ENCODE peak calls at places on chromosomes 3 and 15, in ten cellular contexts. A is SK-MEL-5; M is HS-27A; S is HL-60; J is GM12878; F is LoVo; I is germinal center; Y is natural killer cell treated with Interleukin-12 subunit alpha and Interleukin-12 subunit beta and Interleukin-15 and Interleukin-18, amount 100 ng/mL, for 72 hours; D is G401; N is endothelial cell. C is an unnamed sample.
A peak's percentile ranks its signal among the peaks of the same experiment; 100 is the strongest.

GRCh38 chr3:41881233-41881821 is 80.6 kb downstream of the ULK4 start:
- DNase-seq in N (peak; percentile 21), S (no peak), Y (no peak), M (no peak), D (peak; percentile 67), A (peak; percentile 62), I (peak; percentile 18), F (peak; percentile 46), J (no peak), C (no peak)

GRCh38 chr3:124995460-124995994 is 60.3 kb downstream of the HEG1 start:
- DNase-seq in Y (peak; percentile 69), N (peak; percentile 62), I (peak; percentile 65), M (peak; percentile 15), A (peak; percentile 76), D (peak; percentile 73), S (peak; percentile 4), J (peak; percentile 20), F (no peak), C (no peak)

GRCh38 chr3:124035463-124036121 is 43.7 kb upstream of the ROPN1 start:
- DNase-seq in Y (no peak), D (no peak), S (no peak), F (no peak), N (no peak), A (no peak), J (no peak), I (no peak), M (no peak), C (no peak)

GRCh38 chr3:49799105-49799504 is 568 bp downstream of the CDHR4 start:
- DNase-seq in I (no peak), F (no peak), A (no peak), M (no peak), S (no peak), J (no peak), N (no peak), D (no peak), Y (no peak), C (no peak)

GRCh38 chr15:55282284-55282833 is 7.3 kb downstream of the RAB27A start:
- DNase-seq in N (no peak), F (no peak), M (peak; percentile 48), J (no peak), Y (peak; percentile 77), S (peak; percentile 84), A (no peak), I (no peak), D (no peak), C (peak; percentile 80)

GRCh38 chr3:142445816-142446254 is 2.0 kb downstream of the XRN1 start:
- DNase-seq in S (no peak), I (no peak), D (no peak), J (peak; percentile 44), F (peak; percentile 47), M (no peak), A (peak; percentile 17), N (no peak), Y (peak; percentile 66), C (peak; percentile 10)

GRCh38 chr15:98952381-98952803 is 55.2 kb downstream of the PGPEP1L start:
- DNase-seq in S (no peak), J (peak; percentile 95), M (no peak), D (no peak), Y (no peak), I (no peak), N (no peak), A (no peak), F (no peak), C (no peak)

GRCh38 chr15:69021895-69022294 is 7.4 kb downstream of the NOX5 start:
- DNase-seq in A (peak; percentile 43), S (no peak), D (no peak), M (no peak), I (no peak), N (no peak), F (no peak), J (no peak), Y (no peak), C (no peak)

GRCh38 chr3:8790529-8790928 is 21.1 kb upstream of the OXTR start:
- DNase-seq in J (no peak), F (no peak), M (no peak), I (no peak), Y (no peak), D (no peak), N (no peak), A (no peak), S (no peak), C (no peak)

GRCh38 chr3:177057768-177058167 is 139.5 kb downstream of the TBL1XR1 start:
- DNase-seq in Y (no peak), D (peak; percentile 42), N (no peak), M (no peak), S (no peak), I (no peak), J (peak; percentile 60), A (no peak), F (no peak), C (no peak)

GRCh38 chr3:133608405-133608804 is 34.9 kb downstream of the CDV3 start:
- DNase-seq in A (no peak), M (no peak), F (no peak), Y (no peak), S (no peak), D (no peak), I (no peak), N (no peak), J (no peak), C (no peak)

GRCh38 chr3:57436195-57436761 is 107.9 kb downstream of the DNAH12 start:
- DNase-seq in N (no peak), S (no peak), J (no peak), F (no peak), A (no peak), Y (no peak), D (no peak), M (no peak), I (no peak), C (no peak)

GRCh38 chr15:44593042-44593736 is 56.2 kb downstream of the EIF3J start:
- DNase-seq in D (no peak), Y (no peak), F (no peak), I (no peak), A (peak; percentile 44), J (no peak), S (no peak), M (no peak), N (no peak), C (no peak)